ENCODE peak calls at places on chromosomes 11 and 22, in seven cellular contexts. R, U, L, W, M, V and I are unnamed samples.

GRCh38 chr22:25484498-25484897 is 80.0 kb upstream of the GRK3 start:
- DNase-seq in U (no peak), R (no peak), L (no peak), M (no peak), W (no peak), V (no peak), I (no peak)

GRCh38 chr11:131002145-131002544 is 85.9 kb upstream of the SNX19 start:
- DNase-seq in L (no peak), M (no peak), U (no peak), W (no peak), R (no peak), V (no peak), I (no peak)

GRCh38 chr11:121291896-121292502 is 572 bp upstream of the SC5D start:
- DNase-seq in M (no peak), V (no peak), R (no peak), U (no peak), W (no peak), L (no peak), I (no peak)

GRCh38 chr11:85732968-85733367 is 47.0 kb upstream of the CCDC89 start:
- DNase-seq in M (no peak), U (no peak), V (no peak), R (no peak), W (no peak), L (no peak), I (no peak)

GRCh38 chr22:46587492-46588278 is 32.5 kb upstream of the GRAMD4 start:
- DNase-seq in R (no peak), L (no peak), V (peak; percentile 82), U (peak; percentile 18), M (peak; percentile 72), W (no peak), I (no peak)

GRCh38 chr11:69361048-69361447 is 67.1 kb downstream of the MYEOV start:
- DNase-seq in U (no peak), V (no peak), W (no peak), M (no peak), L (peak; percentile 42), R (peak; percentile 4), I (no peak)

GRCh38 chr11:133840479-133840941 is 4.8 kb downstream of the SPATA19 start:
- DNase-seq in L (no peak), R (no peak), V (no peak), W (no peak), U (no peak), M (no peak), I (no peak)

GRCh38 chr11:47152953-47153950 is 23.4 kb downstream of the ARFGAP2 start:
- DNase-seq in M (peak; percentile 82), V (peak; percentile 88), W (no peak), L (peak; percentile 70), U (peak; percentile 75), R (peak; percentile 81), I (peak; percentile 30)

GRCh38 chr11:94544832-94545640 is 1.3 kb downstream of the FUT4 start:
- DNase-seq in U (peak; percentile 15), V (peak; percentile 84), R (peak; percentile 46), M (peak; percentile 70), L (no peak), W (no peak), I (no peak)

GRCh38 chr22:49770454-49771265 is 57.0 kb downstream of the BRD1 start:
- DNase-seq in V (peak; percentile 59), W (no peak), M (peak; percentile 59), U (peak; percentile 8), L (no peak), R (no peak), I (no peak)

GRCh38 chr22:49768511-49768910 is 59.2 kb downstream of the BRD1 start:
- DNase-seq in L (no peak), R (peak; percentile 3), U (no peak), W (no peak), M (peak; percentile 59), V (peak; percentile 70), I (peak; percentile 22)

GRCh38 chr22:49768077-49768476 is 59.6 kb downstream of the BRD1 start:
- DNase-seq in U (no peak), V (peak; percentile 74), W (no peak), L (no peak), R (peak; percentile 9), M (peak; percentile 59), I (no peak)

GRCh38 chr22:49769691-49770315 is 57.9 kb downstream of the BRD1 start:
- DNase-seq in V (peak; percentile 57), U (no peak), L (no peak), W (no peak), M (peak; percentile 48), R (no peak), I (peak; percentile 42)

GRCh38 chr22:49768961-49769690 is 58.5 kb downstream of the BRD1 start:
- DNase-seq in L (no peak), W (no peak), V (peak; percentile 68), R (no peak), M (peak; percentile 70), U (no peak), I (no peak)
- H3K27ac ChIP-seq in L (no peak overlapping the region), W (no peak overlapping the region), V (no peak overlapping the region), R (no peak overlapping the region), M (no peak overlapping the region), U (no peak overlapping the region), I (no peak overlapping the region)

DNA sequence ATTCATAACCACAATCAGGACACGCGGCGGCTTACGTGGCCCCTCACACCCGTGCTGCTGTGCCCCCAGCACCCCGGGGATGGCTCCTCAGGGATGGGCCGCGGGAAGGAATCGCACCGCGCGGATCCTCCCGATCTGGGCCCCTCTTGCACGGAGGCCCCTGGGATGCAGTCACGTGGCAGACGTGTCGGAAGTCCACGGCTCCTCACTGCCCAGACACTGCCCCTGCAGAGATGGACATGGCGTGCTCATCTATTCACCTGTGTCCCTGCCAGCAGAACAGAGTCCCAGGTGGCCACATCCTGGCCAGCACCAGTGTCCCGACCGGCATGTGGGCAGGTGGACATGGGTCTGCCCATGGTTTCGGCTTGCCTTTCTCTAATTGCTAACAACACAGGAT is 12.8 kb downstream of the MOB2 start:
- DNase-seq in W (no peak), U (no peak), M (peak; percentile 60), R (no peak), V (peak; percentile 71), L (no peak), I (no peak)
- H3K36me3 ChIP-seq in W (peaks cover 86% of the 10 kb centered on the region), U (peaks cover 48% of the 10 kb centered on the region), M (peaks cover 90% of the 10 kb centered on the region), R (peaks cover 5% of the 10 kb centered on the region), V (peaks cover 13% of the 10 kb centered on the region), L (no peaks in the 10 kb centered on the region), I (peaks cover 23% of the 10 kb centered on the region)

GRCh38 chr11:113549611-113550061 is 74.4 kb upstream of the DRD2 start:
- DNase-seq in R (no peak), M (peak; percentile 73), V (no peak), W (no peak), U (no peak), L (no peak), I (no peak)
- H3K4me1 ChIP-seq in R (no peaks in the 10 kb centered on the region), M (no peaks in the 10 kb centered on the region), V (no peaks in the 10 kb centered on the region), W (no peaks in the 10 kb centered on the region), U (no peaks in the 10 kb centered on the region), L (peaks cover 49% of the 10 kb centered on the region), I (no peaks in the 10 kb centered on the region)

DNA sequence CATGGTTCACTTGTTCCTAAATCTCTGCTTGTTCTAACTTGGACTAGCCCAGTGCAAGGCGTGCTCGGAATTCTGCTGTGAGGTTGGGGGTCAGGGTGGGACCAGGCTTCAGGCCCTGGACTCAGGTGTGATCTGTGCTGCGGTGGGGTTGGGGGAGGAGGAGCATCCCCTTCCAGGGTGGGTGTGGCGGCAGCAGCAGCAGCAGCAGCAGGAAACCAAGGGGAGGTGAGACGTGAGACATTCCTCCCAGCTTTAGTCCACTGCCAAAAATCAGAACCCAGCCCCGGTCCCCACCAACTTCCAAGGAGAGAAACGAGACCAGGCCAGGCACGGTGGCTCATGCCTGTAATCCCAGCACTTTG is 31.8 kb downstream of the A4GALT start:
- DNase-seq in R (no peak), W (no peak), L (no peak), M (no peak), V (no peak), U (no peak), I (no peak)
- H3K27ac ChIP-seq in R (peak overlapping the region; percentile 89), W (no peak overlapping the region), L (no peak overlapping the region), M (peak overlapping the region; percentile 85), V (peak overlapping the region; percentile 89), U (peak overlapping the region; percentile 75), I (peak overlapping the region; percentile 16)